ENCODE peak calls at places on chromosomes 7 and 10, in ten cellular contexts. D is NCI-H1092; V is prostate gland; Z is left colon; R is effector CD4-positive, alpha-beta T cell; C is fibroblast of lung; H is HCT116; T is IMR-90; M is EH; U is hepatic stellate cell. O is an unnamed sample.

GRCh38 chr7:82373890-82374289 is 69.7 kb downstream of the CACNA2D1 start:
- DNase-seq in D (no peak), V (no peak), Z (no peak), R (no peak), C (no peak), H (no peak), T (no peak), M (no peak), U (no peak), O (peak)

GRCh38 chr7:977326-978048 is 2.1 kb upstream of the COX19 start:
- DNase-seq in D (no peak), V (peak), Z (peak), R (no peak), C (peak), H (no peak), T (peak), M (no peak), U (no peak), O (no peak)

GRCh38 chr10:44853148-44853734 is 57.9 kb upstream of the TMEM72 start:
- DNase-seq in D (no peak), V (no peak), Z (peak), R (no peak), C (peak), H (no peak), T (peak), M (peak), U (peak), O (no peak)

GRCh38 chr10:100670828-100671479 is 74.4 kb upstream of the PAX2 start:
- DNase-seq in D (no peak), V (no peak), Z (peak), R (peak), C (no peak), H (no peak), T (no peak), M (peak), U (peak), O (no peak)

GRCh38 chr7:140625908-140626868 is 14.4 kb downstream of the DENND2A start:
- DNase-seq in D (no peak), V (no peak), Z (peak), R (no peak), C (peak), H (no peak), T (peak), M (peak), U (peak), O (peak)

GRCh38 chr7:2956526-2957368 is 86.9 kb downstream of the CARD11 start:
- DNase-seq in D (no peak), V (peak), Z (no peak), R (no peak), C (peak), H (peak), T (peak), M (peak), U (no peak), O (no peak)

GRCh38 chr7:148953676-148954075 is 69.6 kb upstream of the EZH2 start:
- DNase-seq in D (no peak), V (no peak), Z (no peak), R (no peak), C (no peak), H (no peak), T (no peak), M (no peak), U (no peak), O (no peak)

GRCh38 chr7:14751461-14751860 is 151.1 kb downstream of the DGKB start:
- DNase-seq in D (no peak), V (no peak), Z (no peak), R (no peak), C (no peak), H (no peak), T (no peak), M (no peak), U (no peak), O (peak)

GRCh38 chr7:34081931-34082330 is 176.6 kb downstream of the BMPER start:
- DNase-seq in D (no peak), V (no peak), Z (no peak), R (no peak), C (no peak), H (no peak), T (no peak), M (peak), U (no peak), O (no peak)

GRCh38 chr10:31136386-31136785 is 104.7 kb upstream of the ZNF438 start:
- DNase-seq in D (no peak), V (no peak), Z (no peak), R (no peak), C (no peak), H (no peak), T (no peak), M (no peak), U (no peak), O (no peak)

GRCh38 chr10:59006511-59007306 is 169.7 kb upstream of the PHYHIPL start:
- DNase-seq in D (no peak), V (no peak), Z (no peak), R (no peak), C (peak), H (no peak), T (peak), M (peak), U (peak), O (no peak)

GRCh38 chr7:157845203-157845810 is 508.5 kb downstream of the DNAJB6 start:
- DNase-seq in D (no peak), V (no peak), Z (no peak), R (no peak), C (peak), H (peak), T (no peak), M (no peak), U (no peak), O (no peak)